ENCODE peak calls at places on chromosomes 6 and 20, in four cellular contexts. O is HCT116, S is WTC11, C is fibroblast of villous mesenchyme. V is an unnamed sample.

GRCh38 chr6:40476673-40477072 is 110.5 kb downstream of the LRFN2 start:
- DNase-seq in O (no peak), S (no peak), C (no peak), V (no peak)

GRCh38 chr6:64717281-64717680 is 989.7 kb downstream of the EYS start:
- DNase-seq in O (no peak), S (no peak), C (no peak), V (no peak)

GRCh38 chr6:130973521-130974277 is 89.3 kb downstream of the EPB41L2 start:
- DNase-seq in O (no peak), S (no peak), C (peak; percentile 90), V (no peak)

GRCh38 chr6:162965366-162965765 is 237.6 kb downstream of the PACRG start:
- DNase-seq in O (no peak), S (no peak), C (no peak), V (no peak)

GRCh38 chr20:10935658-10936057 is 261.9 kb upstream of the JAG1 start:
- DNase-seq in O (no peak), S (no peak), C (peak; percentile 19), V (no peak)

GRCh38 chr6:148657053-148657452 is 89.8 kb upstream of the UST start:
- DNase-seq in O (no peak), S (no peak), C (peak; percentile 85), V (peak; percentile 44)

GRCh38 chr20:21090112-21090737 is 15.9 kb downstream of the LINC00237 start:
- DNase-seq in O (no peak), S (no peak), C (no peak), V (no peak)

GRCh38 chr6:54916858-54917257 is 70.3 kb downstream of the FAM83B start:
- DNase-seq in O (peak; percentile 58), S (no peak), C (no peak), V (no peak)

GRCh38 chr6:102438181-102438580 is 1044.7 kb downstream of the GRIK2 start:
- DNase-seq in O (no peak), S (no peak), C (no peak), V (no peak)

GRCh38 chr6:137163732-137164318 is 9.6 kb downstream of the IL22RA2 start:
- DNase-seq in O (no peak), S (no peak), C (no peak), V (no peak)

GRCh38 chr20:7496394-7497111 is 443.7 kb downstream of the HAO1 start:
- DNase-seq in O (no peak), S (no peak), C (peak; percentile 26), V (peak; percentile 5)

GRCh38 chr6:16511723-16512584 is 249.3 kb downstream of the ATXN1 start:
- DNase-seq in O (peak; percentile 71), S (no peak), C (peak; percentile 27), V (no peak)

GRCh38 chr6:37058084-37058586 is 52.7 kb downstream of the FGD2 start:
- DNase-seq in O (no peak), S (no peak), C (peak; percentile 53), V (peak; percentile 23)

GRCh38 chr20:58715709-58716475 is 23.3 kb downstream of the NPEPL1 start:
- DNase-seq in O (no peak), S (no peak), C (no peak), V (no peak)

GRCh38 chr20:20237093-20237959 is 130.6 kb upstream of the INSM1 start:
- DNase-seq in O (peak; percentile 28), S (peak; percentile 54), C (peak; percentile 29), V (no peak)

GRCh38 chr6:110484321-110484720 is 7.9 kb upstream of the SLC22A16 start:
- DNase-seq in O (no peak), S (no peak), C (peak; percentile 13), V (no peak)

GRCh38 chr6:122063090-122063489 is 336.4 kb upstream of the HSF2 start:
- DNase-seq in O (no peak), S (no peak), C (no peak), V (peak; percentile 48)

GRCh38 chr6:5215799-5216198 is 45.0 kb downstream of the LYRM4 start:
- DNase-seq in O (no peak), S (no peak), C (no peak), V (no peak)

GRCh38 chr20:30922129-30922528 is 335.3 kb upstream of the DEFB115 start:
- DNase-seq in O (no peak), S (no peak), C (no peak), V (no peak)

GRCh38 chr6:145044606-145045275 is 690.6 kb downstream of the EPM2A start:
- DNase-seq in O (no peak), S (no peak), C (peak; percentile 35), V (peak; percentile 56)

GRCh38 chr6:116971959-116972358 is 94.9 kb downstream of the RFX6 start:
- DNase-seq in O (peak; percentile 54), S (peak; percentile 14), C (peak; percentile 28), V (no peak)

GRCh38 chr6:48272518-48272917 is 161.5 kb upstream of the PTCHD4 start:
- DNase-seq in O (no peak), S (no peak), C (no peak), V (no peak)

GRCh38 chr20:38726849-38727601 is 2.7 kb downstream of the SLC32A1 start:
- DNase-seq in O (no peak), S (peak; percentile 98), C (peak; percentile 20), V (no peak)

GRCh38 chr6:136782021-136782770 is 10.1 kb downstream of the MAP3K5 start:
- DNase-seq in O (no peak), S (no peak), C (peak; percentile 53), V (no peak)

GRCh38 chr6:167742719-167743303 is 83.9 kb upstream of the AFDN start:
- DNase-seq in O (peak; percentile 0), S (no peak), C (no peak), V (no peak)

GRCh38 chr6:148501178-148501590 is 158.5 kb downstream of the SASH1 start:
- DNase-seq in O (peak; percentile 73), S (no peak), C (peak; percentile 97), V (peak; percentile 88)

GRCh38 chr6:137933696-137934095 is 66.6 kb downstream of the TNFAIP3 start:
- DNase-seq in O (no peak), S (no peak), C (peak; percentile 30), V (peak; percentile 95)

GRCh38 chr6:69973763-69974162 is 107.4 kb downstream of the COL19A1 start:
- DNase-seq in O (no peak), S (no peak), C (no peak), V (no peak)

GRCh38 chr6:72788188-72788587 is 166.3 kb downstream of the KCNQ5 start:
- DNase-seq in O (no peak), S (no peak), C (peak; percentile 69), V (no peak)

GRCh38 chr20:51812861-51813260 is 10.5 kb upstream of the SALL4 start:
- DNase-seq in O (no peak), S (no peak), C (no peak), V (no peak)

GRCh38 chr6:106974337-106974998 is at the start of gene CD24:
- DNase-seq in O (no peak), S (peak; percentile 78), C (no peak), V (no peak)

GRCh38 chr20:24953621-24954133 is 4.6 kb downstream of the CST7 start:
- DNase-seq in O (no peak), S (no peak), C (no peak), V (no peak)

GRCh38 chr20:61253640-61254511 is 1.8 kb downstream of the CDH4 start:
- DNase-seq in O (no peak), S (peak; percentile 21), C (peak; percentile 16), V (no peak)
- TF ChIP-seq CTCF in O (no peak), S (no peak), C (no peak), V (no peak)

DNA sequence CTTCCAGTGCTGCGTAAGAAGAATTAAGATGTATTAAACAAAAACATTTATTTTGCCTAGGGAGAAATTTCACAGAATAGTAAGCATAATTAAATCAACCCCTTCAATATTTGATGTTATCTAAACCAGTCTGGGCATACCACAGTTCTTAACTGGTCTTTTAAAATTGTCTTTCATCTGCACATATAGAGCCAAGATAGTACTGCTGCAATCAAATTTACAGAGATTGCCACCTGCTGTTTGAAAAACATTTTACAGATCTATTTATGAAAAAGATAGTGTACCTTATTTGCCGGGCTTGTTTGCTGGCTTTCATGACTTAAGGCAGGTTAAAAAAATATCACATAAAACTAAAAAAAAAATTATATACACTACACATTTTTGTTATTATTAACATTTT is 323.2 kb downstream of the ADGRB3 start:
- DNase-seq in O (no peak), S (no peak), C (peak; percentile 2), V (no peak)
- TF ChIP-seq CTCF in O (no peak), S (no peak), C (peak; percentile 22), V (no peak)

DNA sequence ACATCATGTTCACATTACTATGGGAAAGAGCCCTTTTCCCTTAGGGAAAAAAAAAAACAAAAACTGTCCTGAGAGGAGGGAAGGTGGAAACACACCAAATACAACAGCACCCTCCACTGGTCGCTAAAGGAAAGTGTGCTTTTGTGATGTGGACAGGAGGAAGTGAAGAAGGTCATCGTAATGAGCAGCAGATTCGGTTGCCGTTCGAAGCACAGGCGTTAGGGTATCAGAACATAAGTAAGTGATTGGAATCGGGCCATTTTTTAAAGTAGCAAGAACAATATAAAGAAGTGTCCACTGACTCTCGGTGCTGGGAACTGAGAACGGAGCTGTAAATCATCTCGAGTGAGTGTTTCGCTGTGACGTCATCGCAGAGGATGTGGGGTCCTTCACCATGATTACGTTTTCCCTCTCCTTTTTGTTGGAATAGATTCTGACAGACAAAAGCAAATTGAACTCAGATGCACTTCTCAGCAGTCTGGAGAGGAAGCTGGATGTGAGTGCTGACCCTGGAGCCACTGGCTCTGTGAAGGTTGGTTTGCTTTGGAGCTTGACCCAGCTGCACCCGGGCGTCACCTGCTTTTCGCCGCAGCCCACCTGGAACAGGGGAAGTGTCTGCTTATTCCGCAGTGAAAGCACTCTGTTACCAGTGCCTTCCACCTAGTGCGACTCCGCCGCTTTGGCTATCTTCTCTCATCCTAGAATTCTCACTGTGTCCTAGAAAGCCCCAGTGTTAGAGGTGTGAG is 203.6 kb upstream of the GMDS start:
- DNase-seq in O (peak; percentile 59), S (peak; percentile 33), C (peak; percentile 75), V (peak; percentile 78)
- TF ChIP-seq CTCF in O (peak; percentile 83), S (peak; percentile 53), C (peak; percentile 77), V (peak; percentile 83)

GRCh38 chr6:25883991-25884390 is 9.9 kb upstream of the SLC17A3 start:
- DNase-seq in O (no peak), S (no peak), C (peak; percentile 46), V (peak; percentile 73)

GRCh38 chr6:25883536-25883935 is 9.5 kb upstream of the SLC17A3 start:
- DNase-seq in O (no peak), S (no peak), C (no peak), V (no peak)

GRCh38 chr6:25880601-25881000 is 6.6 kb upstream of the SLC17A3 start:
- DNase-seq in O (no peak), S (no peak), C (no peak), V (no peak)

GRCh38 chr6:25878721-25879322 is 4.8 kb upstream of the SLC17A3 start:
- DNase-seq in O (no peak), S (no peak), C (no peak), V (no peak)

GRCh38 chr6:25882066-25882496 is 8.0 kb upstream of the SLC17A3 start:
- DNase-seq in O (no peak), S (peak; percentile 89), C (no peak), V (no peak)
- TF ChIP-seq CTCF in O (no peak), S (no peak), C (no peak), V (no peak)

GRCh38 chr20:6184086-6184485 is 61.3 kb upstream of the FERMT1 start:
- DNase-seq in O (no peak), S (peak; percentile 24), C (no peak), V (no peak)

GRCh38 chr20:6180531-6180930 is 57.7 kb upstream of the FERMT1 start:
- DNase-seq in O (no peak), S (no peak), C (no peak), V (no peak)

DNA sequence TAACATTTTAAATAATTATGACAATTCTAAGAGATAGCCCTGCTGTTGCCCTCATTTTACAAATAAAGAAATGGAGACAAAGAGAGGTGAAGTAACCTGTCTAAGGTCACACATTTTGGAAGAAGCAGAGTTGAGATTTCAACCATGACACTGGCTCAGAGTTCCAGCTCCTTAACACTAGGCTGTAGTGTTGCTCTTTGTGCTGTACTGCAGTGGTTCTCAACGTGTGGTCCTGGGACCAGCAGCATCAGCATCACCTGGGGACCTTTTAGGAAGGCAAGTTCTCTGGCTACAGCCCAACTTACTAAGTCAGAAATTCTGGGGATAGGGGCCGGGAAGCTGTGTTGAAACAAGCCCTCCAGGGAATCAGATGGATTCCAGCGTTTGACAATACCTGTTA is 62.4 kb upstream of the FERMT1 start:
- DNase-seq in O (no peak), S (no peak), C (no peak), V (no peak)
- TF ChIP-seq CTCF in O (no peak), S (no peak), C (no peak), V (no peak)